ENCODE peak calls at places on chromosomes 13 and 19, in four cellular contexts. One of them, this sample, is unnamed.

GRCh38 chr13:112699318-112699918 is 9.6 kb downstream of the ATP11A start:
- DNase-seq in activated B cell treated with CpG ODN at 0.5 μM for 24 hours: no peak
- DNase-seq in glutamatergic neuron: no peak
- DNase-seq in A673: no peak
- DNase-seq in this sample: no peak

GRCh38 chr19:33214621-33215020 is 11.0 kb downstream of the SLC7A10 start:
- DNase-seq in activated B cell treated with CpG ODN at 0.5 μM for 24 hours: no peak
- DNase-seq in glutamatergic neuron: peak
- DNase-seq in A673: peak
- DNase-seq in this sample: no peak

GRCh38 chr19:55638864-55639359 is 1.9 kb upstream of the ZNF580 start:
- DNase-seq in activated B cell treated with CpG ODN at 0.5 μM for 24 hours: no peak
- DNase-seq in glutamatergic neuron: peak
- DNase-seq in A673: peak
- DNase-seq in this sample: no peak

GRCh38 chr19:13938361-13939027 is at the start of gene PODNL1:
- DNase-seq in activated B cell treated with CpG ODN at 0.5 μM for 24 hours: no peak
- DNase-seq in glutamatergic neuron: no peak
- DNase-seq in A673: no peak
- DNase-seq in this sample: no peak

GRCh38 chr13:62129000-62129551 is 713.4 kb upstream of the PCDH20 start:
- DNase-seq in activated B cell treated with CpG ODN at 0.5 μM for 24 hours: no peak
- DNase-seq in glutamatergic neuron: no peak
- DNase-seq in A673: no peak
- DNase-seq in this sample: no peak

GRCh38 chr13:99380921-99381645 is 73.9 kb upstream of the GPR183 start:
- DNase-seq in activated B cell treated with CpG ODN at 0.5 μM for 24 hours: no peak
- DNase-seq in glutamatergic neuron: no peak
- DNase-seq in A673: no peak
- DNase-seq in this sample: no peak

GRCh38 chr19:15424692-15425272 is 6.0 kb upstream of the AKAP8L start:
- DNase-seq in activated B cell treated with CpG ODN at 0.5 μM for 24 hours: no peak
- DNase-seq in glutamatergic neuron: no peak
- DNase-seq in A673: no peak
- DNase-seq in this sample: no peak

GRCh38 chr13:103898481-103898880 is 832.3 kb upstream of the SLC10A2 start:
- DNase-seq in activated B cell treated with CpG ODN at 0.5 μM for 24 hours: no peak
- DNase-seq in glutamatergic neuron: no peak
- DNase-seq in A673: no peak
- DNase-seq in this sample: no peak

GRCh38 chr19:7540761-7541480 is 5.4 kb downstream of the PNPLA6 start:
- DNase-seq in activated B cell treated with CpG ODN at 0.5 μM for 24 hours: no peak
- DNase-seq in glutamatergic neuron: peak
- DNase-seq in A673: peak
- DNase-seq in this sample: no peak

GRCh38 chr19:31110331-31110730 is 238.9 kb downstream of the TSHZ3 start:
- DNase-seq in activated B cell treated with CpG ODN at 0.5 μM for 24 hours: no peak
- DNase-seq in glutamatergic neuron: no peak
- DNase-seq in A673: no peak
- DNase-seq in this sample: no peak

GRCh38 chr13:80070024-80070703 is 270.8 kb downstream of the SPRY2 start:
- DNase-seq in activated B cell treated with CpG ODN at 0.5 μM for 24 hours: no peak
- DNase-seq in glutamatergic neuron: no peak
- DNase-seq in A673: no peak
- DNase-seq in this sample: no peak

GRCh38 chr13:98856983-98857382 is 104.5 kb upstream of the SLC15A1 start:
- DNase-seq in activated B cell treated with CpG ODN at 0.5 μM for 24 hours: no peak
- DNase-seq in glutamatergic neuron: no peak
- DNase-seq in A673: no peak
- DNase-seq in this sample: no peak

GRCh38 chr13:44048326-44048725 is 168.6 kb downstream of the LACC1 start:
- DNase-seq in activated B cell treated with CpG ODN at 0.5 μM for 24 hours: no peak
- DNase-seq in glutamatergic neuron: no peak
- DNase-seq in A673: peak
- DNase-seq in this sample: no peak

GRCh38 chr13:51786425-51787010 is 17.4 kb downstream of the DHRS12 start:
- DNase-seq in activated B cell treated with CpG ODN at 0.5 μM for 24 hours: no peak
- DNase-seq in glutamatergic neuron: no peak
- DNase-seq in A673: no peak
- DNase-seq in this sample: no peak

GRCh38 chr19:36210497-36210896 is 4.0 kb downstream of the ZNF565 start:
- DNase-seq in activated B cell treated with CpG ODN at 0.5 μM for 24 hours: no peak
- DNase-seq in glutamatergic neuron: no peak
- DNase-seq in A673: no peak
- DNase-seq in this sample: no peak

GRCh38 chr13:111610077-111610476 is 289.6 kb downstream of the TEX29 start:
- DNase-seq in activated B cell treated with CpG ODN at 0.5 μM for 24 hours: no peak
- DNase-seq in glutamatergic neuron: no peak
- DNase-seq in A673: no peak
- DNase-seq in this sample: no peak

GRCh38 chr13:112741835-112742570 is 52.2 kb downstream of the ATP11A start:
- DNase-seq in activated B cell treated with CpG ODN at 0.5 μM for 24 hours: no peak
- DNase-seq in glutamatergic neuron: no peak
- DNase-seq in A673: no peak
- DNase-seq in this sample: no peak

GRCh38 chr19:47351545-47351944 is 2.4 kb downstream of the DHX34 start:
- DNase-seq in activated B cell treated with CpG ODN at 0.5 μM for 24 hours: no peak
- DNase-seq in glutamatergic neuron: no peak
- DNase-seq in A673: peak
- DNase-seq in this sample: no peak

GRCh38 chr19:32567486-32567885 is 13.5 kb upstream of the PDCD5 start:
- DNase-seq in activated B cell treated with CpG ODN at 0.5 μM for 24 hours: no peak
- DNase-seq in glutamatergic neuron: no peak
- DNase-seq in A673: no peak
- DNase-seq in this sample: no peak

GRCh38 chr13:111789420-111789819 is 277.5 kb upstream of the SOX1 start:
- DNase-seq in activated B cell treated with CpG ODN at 0.5 μM for 24 hours: no peak
- DNase-seq in glutamatergic neuron: no peak
- DNase-seq in A673: no peak
- DNase-seq in this sample: no peak

GRCh38 chr19:46428278-46429141 is at the start of gene PNMA8C:
- DNase-seq in activated B cell treated with CpG ODN at 0.5 μM for 24 hours: no peak
- DNase-seq in glutamatergic neuron: peak
- DNase-seq in A673: no peak
- DNase-seq in this sample: peak

GRCh38 chr13:91960947-91961346 is 562.5 kb downstream of the GPC5 start:
- DNase-seq in activated B cell treated with CpG ODN at 0.5 μM for 24 hours: no peak
- DNase-seq in glutamatergic neuron: no peak
- DNase-seq in A673: no peak
- DNase-seq in this sample: no peak

GRCh38 chr19:14333101-14333871 is 48.0 kb upstream of the ADGRE5 start:
- DNase-seq in activated B cell treated with CpG ODN at 0.5 μM for 24 hours: no peak
- DNase-seq in glutamatergic neuron: peak
- DNase-seq in A673: peak
- DNase-seq in this sample: peak

GRCh38 chr13:40629678-40630384 is 36.6 kb downstream of the FOXO1 start:
- DNase-seq in activated B cell treated with CpG ODN at 0.5 μM for 24 hours: no peak
- DNase-seq in glutamatergic neuron: no peak
- DNase-seq in A673: no peak
- DNase-seq in this sample: no peak

GRCh38 chr13:24071423-24072075 is 89.0 kb upstream of the SPATA13 start:
- DNase-seq in activated B cell treated with CpG ODN at 0.5 μM for 24 hours: no peak
- DNase-seq in glutamatergic neuron: no peak
- DNase-seq in A673: no peak
- DNase-seq in this sample: no peak

GRCh38 chr13:111031531-111031961 is 83.6 kb upstream of the ARHGEF7 start:
- DNase-seq in activated B cell treated with CpG ODN at 0.5 μM for 24 hours: no peak
- DNase-seq in glutamatergic neuron: no peak
- DNase-seq in A673: no peak
- DNase-seq in this sample: no peak

GRCh38 chr13:97914537-97914936 is 38.9 kb upstream of the IPO5 start:
- DNase-seq in activated B cell treated with CpG ODN at 0.5 μM for 24 hours: no peak
- DNase-seq in glutamatergic neuron: no peak
- DNase-seq in A673: no peak
- DNase-seq in this sample: no peak

GRCh38 chr19:2129486-2129885 is 21.9 kb downstream of the AP3D1 start:
- DNase-seq in activated B cell treated with CpG ODN at 0.5 μM for 24 hours: no peak
- DNase-seq in glutamatergic neuron: no peak
- DNase-seq in A673: no peak
- DNase-seq in this sample: no peak

GRCh38 chr13:74070065-74070464 is 64.1 kb downstream of the KLF12 start:
- DNase-seq in activated B cell treated with CpG ODN at 0.5 μM for 24 hours: no peak
- DNase-seq in glutamatergic neuron: no peak
- DNase-seq in A673: no peak
- DNase-seq in this sample: no peak

GRCh38 chr19:48635966-48636858 is 967 bp downstream of the DBP start:
- DNase-seq in activated B cell treated with CpG ODN at 0.5 μM for 24 hours: no peak
- DNase-seq in glutamatergic neuron: no peak
- DNase-seq in A673: peak
- DNase-seq in this sample: no peak

GRCh38 chr13:99388334-99388923 is 81.2 kb upstream of the GPR183 start:
- DNase-seq in activated B cell treated with CpG ODN at 0.5 μM for 24 hours: no peak
- DNase-seq in glutamatergic neuron: no peak
- DNase-seq in A673: no peak
- DNase-seq in this sample: peak

GRCh38 chr19:4505570-4506448 is 12.5 kb downstream of the PLIN4 start:
- DNase-seq in activated B cell treated with CpG ODN at 0.5 μM for 24 hours: no peak
- DNase-seq in glutamatergic neuron: no peak
- DNase-seq in A673: no peak
- DNase-seq in this sample: no peak

GRCh38 chr13:50998326-50998725 is 88.7 kb downstream of the RNASEH2B start:
- DNase-seq in activated B cell treated with CpG ODN at 0.5 μM for 24 hours: no peak
- DNase-seq in glutamatergic neuron: no peak
- DNase-seq in A673: no peak
- DNase-seq in this sample: no peak

GRCh38 chr19:16566161-16566560 is 6.1 kb downstream of the SLC35E1 start:
- DNase-seq in activated B cell treated with CpG ODN at 0.5 μM for 24 hours: no peak
- DNase-seq in glutamatergic neuron: no peak
- DNase-seq in A673: no peak
- DNase-seq in this sample: no peak

DNA sequence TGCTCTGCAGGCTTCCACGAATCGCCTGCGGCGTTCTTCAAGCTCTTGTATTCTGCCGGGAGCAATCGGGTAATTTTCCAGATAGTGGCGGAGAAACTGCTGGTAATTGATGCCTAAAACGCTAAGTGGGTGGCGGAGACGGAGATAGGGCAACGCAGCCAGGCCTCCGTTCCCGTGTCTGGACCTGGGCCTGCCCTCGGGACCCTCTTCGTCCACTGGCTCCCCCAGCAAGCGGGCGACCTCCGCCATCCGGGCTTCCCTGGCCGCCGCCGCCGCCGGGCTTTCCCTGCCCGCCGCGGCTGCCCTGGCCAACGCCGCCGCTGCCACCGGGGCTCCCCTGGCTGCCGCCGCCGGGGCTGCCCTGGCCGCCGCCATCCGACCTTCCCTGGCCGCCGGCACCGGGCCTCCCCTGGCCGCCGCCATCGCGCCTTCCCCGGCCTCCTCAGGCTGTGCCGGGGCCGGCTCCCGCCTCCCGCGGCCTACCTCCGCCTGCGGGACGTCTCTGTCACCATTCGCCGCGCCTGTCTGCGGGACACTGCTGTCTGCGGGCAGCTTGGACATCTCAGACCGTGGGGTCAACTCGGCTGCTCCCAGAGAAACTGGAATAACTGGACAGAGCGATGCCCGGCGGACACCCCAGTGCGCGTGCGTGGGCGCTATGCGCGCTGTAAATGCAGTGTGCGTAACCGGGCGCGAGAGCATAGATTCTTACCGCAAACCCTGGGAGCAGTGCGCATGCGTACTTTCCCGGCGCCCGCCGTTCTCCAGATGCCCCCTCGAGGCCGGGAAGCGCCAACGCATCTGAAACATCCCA is at the start of gene EID2:
- DNase-seq in activated B cell treated with CpG ODN at 0.5 μM for 24 hours: peak
- DNase-seq in glutamatergic neuron: peak
- DNase-seq in A673: peak
- DNase-seq in this sample: peak
- TF ChIP-seq CTCF in activated B cell treated with CpG ODN at 0.5 μM for 24 hours: no peak
- TF ChIP-seq CTCF in glutamatergic neuron: peak
- TF ChIP-seq CTCF in A673: peak
- TF ChIP-seq CTCF in this sample: peak

GRCh38 chr19:5864725-5865486 is 5.4 kb downstream of the FUT5 start:
- DNase-seq in activated B cell treated with CpG ODN at 0.5 μM for 24 hours: no peak
- DNase-seq in glutamatergic neuron: no peak
- DNase-seq in A673: no peak
- DNase-seq in this sample: no peak
- TF ChIP-seq CTCF in activated B cell treated with CpG ODN at 0.5 μM for 24 hours: no peak
- TF ChIP-seq CTCF in glutamatergic neuron: peak
- TF ChIP-seq CTCF in A673: no peak
- TF ChIP-seq CTCF in this sample: peak

DNA sequence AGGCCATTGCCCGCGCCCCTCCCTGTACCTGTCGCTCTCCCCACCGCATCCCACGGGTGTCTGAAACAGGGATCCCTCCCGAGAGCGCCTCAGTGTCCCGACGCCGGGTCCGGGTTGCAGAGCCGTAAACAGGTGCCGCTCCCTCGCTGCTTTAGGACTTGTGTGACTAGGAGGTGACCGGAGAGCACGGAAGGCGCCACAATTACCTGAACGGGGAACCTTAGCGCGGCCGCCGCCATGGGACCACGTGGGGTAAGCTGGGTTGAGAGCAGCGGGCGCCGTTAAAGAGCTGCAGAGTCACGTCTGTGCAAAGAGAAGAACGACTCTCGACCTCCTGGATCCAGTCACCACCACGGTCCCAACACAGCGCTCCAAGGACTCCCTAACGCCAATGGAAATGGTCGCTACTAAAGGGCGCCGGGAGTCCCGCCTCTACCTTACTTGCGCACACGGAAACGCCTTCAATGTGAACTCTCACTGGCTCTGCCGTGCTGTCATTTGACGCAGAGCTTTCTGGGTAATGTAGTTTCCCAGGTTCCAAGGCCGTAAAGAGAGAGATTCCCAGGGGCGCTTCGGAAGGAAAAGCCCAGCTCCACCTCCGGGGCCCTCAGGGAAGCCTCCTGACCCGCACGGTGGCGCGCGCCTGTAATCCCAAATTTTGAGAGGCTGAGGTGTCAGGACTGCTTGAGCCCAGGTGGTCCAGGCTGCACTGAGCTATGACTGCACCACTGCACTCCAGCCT is at the start of gene ZNF552:
- DNase-seq in activated B cell treated with CpG ODN at 0.5 μM for 24 hours: peak
- DNase-seq in glutamatergic neuron: peak
- DNase-seq in A673: peak
- DNase-seq in this sample: peak
- TF ChIP-seq CTCF in activated B cell treated with CpG ODN at 0.5 μM for 24 hours: no peak
- TF ChIP-seq CTCF in glutamatergic neuron: no peak
- TF ChIP-seq CTCF in A673: no peak
- TF ChIP-seq CTCF in this sample: no peak

GRCh38 chr19:29664753-29665214 is 477 bp upstream of the PLEKHF1 start:
- DNase-seq in activated B cell treated with CpG ODN at 0.5 μM for 24 hours: no peak
- DNase-seq in glutamatergic neuron: no peak
- DNase-seq in A673: no peak
- DNase-seq in this sample: no peak
- TF ChIP-seq CTCF in activated B cell treated with CpG ODN at 0.5 μM for 24 hours: no peak
- TF ChIP-seq CTCF in glutamatergic neuron: no peak
- TF ChIP-seq CTCF in A673: no peak
- TF ChIP-seq CTCF in this sample: no peak